ENCODE peak calls at places on chromosomes 4 and X, in eight cellular contexts. U is tibial nerve, V is psoas muscle, A is AG10803, I is GM23338, C is prostate gland, E is pancreas, M is transverse colon. Z is an unnamed sample.

GRCh38 chr4:44563496-44563895 is 87.9 kb downstream of the YIPF7 start:
- DNase-seq in C (no peak), A (no peak), I (no peak), M (no peak), E (no peak), V (no peak), U (no peak), Z (no peak)

GRCh38 chrX:23907106-23907495 is 637 bp downstream of the APOO start:
- DNase-seq in V (no peak), A (no peak), U (no peak), M (no peak), C (no peak), E (no peak), I (peak; percentile 47), Z (no peak)

GRCh38 chrX:68807818-68808217 is 21.0 kb upstream of the EFNB1 start:
- DNase-seq in V (no peak), I (peak; percentile 56), C (no peak), U (peak; percentile 48), M (no peak), A (peak; percentile 12), E (no peak), Z (no peak)

GRCh38 chrX:65925592-65925991 is 114.3 kb downstream of the VSIG4 start:
- DNase-seq in M (no peak), C (no peak), E (no peak), I (no peak), V (no peak), U (no peak), A (no peak), Z (no peak)

GRCh38 chr4:3786196-3786869 is 20.1 kb downstream of the ADRA2C start:
- DNase-seq in V (no peak), U (no peak), I (no peak), C (no peak), M (peak; percentile 49), A (no peak), E (peak; percentile 87), Z (peak; percentile 52)

GRCh38 chr4:37130465-37130864 is 114.1 kb upstream of the NWD2 start:
- DNase-seq in C (no peak), V (no peak), A (no peak), E (no peak), M (no peak), I (no peak), U (no peak), Z (no peak)

GRCh38 chrX:139204903-139205667 is 325.5 kb upstream of the F9 start:
- DNase-seq in E (peak; percentile 72), A (peak; percentile 30), M (peak; percentile 26), I (peak; percentile 69), C (peak; percentile 68), U (no peak), V (peak; percentile 58), Z (no peak)

GRCh38 chr4:111303806-111304205 is 680.9 kb upstream of the PITX2 start:
- DNase-seq in V (no peak), I (no peak), C (no peak), U (no peak), E (no peak), M (no peak), A (no peak), Z (no peak)

GRCh38 chr4:159248383-159249178 is 145.7 kb downstream of the RAPGEF2 start:
- DNase-seq in I (no peak), A (peak; percentile 84), V (no peak), U (no peak), C (no peak), M (no peak), E (no peak), Z (peak; percentile 31)

GRCh38 chr4:88097301-88097700 is 61.1 kb downstream of the ABCG2 start:
- DNase-seq in E (no peak), A (peak; percentile 34), I (no peak), U (no peak), M (no peak), C (no peak), V (no peak), Z (no peak)

GRCh38 chr4:85028910-85029309 is 62.4 kb upstream of the WDFY3 start:
- DNase-seq in A (peak; percentile 17), C (no peak), E (no peak), U (no peak), M (no peak), I (no peak), V (no peak), Z (no peak)

GRCh38 chr4:92047209-92047877 is 256.4 kb upstream of the GRID2 start:
- DNase-seq in E (no peak), V (no peak), M (no peak), U (no peak), I (peak; percentile 45), A (no peak), C (no peak), Z (no peak)

GRCh38 chrX:11103751-11104150 is 7.4 kb upstream of the HCCS start:
- DNase-seq in A (no peak), M (no peak), U (no peak), V (no peak), I (no peak), C (no peak), E (no peak), Z (no peak)

GRCh38 chrX:11100281-11101035 is 10.7 kb upstream of the HCCS start:
- DNase-seq in M (peak; percentile 20), U (peak; percentile 33), A (peak; percentile 73), V (no peak), C (peak; percentile 36), I (peak; percentile 60), E (no peak), Z (peak; percentile 79)

GRCh38 chrX:11108253-11108941 is 2.7 kb upstream of the HCCS start:
- DNase-seq in U (no peak), A (no peak), M (no peak), C (no peak), V (no peak), I (no peak), E (no peak), Z (no peak)

GRCh38 chrX:11103006-11103405 is 8.1 kb upstream of the HCCS start:
- DNase-seq in V (no peak), A (no peak), C (no peak), U (no peak), M (no peak), I (no peak), E (no peak), Z (no peak)

DNA sequence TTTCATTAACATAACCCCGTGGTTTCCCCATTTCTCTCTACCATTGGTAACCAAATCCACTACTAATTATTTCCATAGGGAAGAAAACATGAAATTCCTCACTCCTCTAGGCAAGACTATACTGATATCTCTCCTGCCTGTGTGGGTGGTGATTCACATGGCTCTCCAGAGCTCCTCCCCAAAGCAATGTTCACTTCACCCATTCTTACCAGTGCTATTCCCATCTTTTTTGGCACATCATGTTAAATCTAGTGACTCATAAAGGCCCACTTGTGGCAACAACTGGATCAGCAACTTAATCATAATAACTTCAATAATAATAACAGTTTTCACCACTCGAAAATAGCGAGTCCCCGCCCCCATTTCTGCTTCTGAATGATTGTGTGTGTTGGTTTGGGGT is 6.1 kb upstream of the HCCS start:
- DNase-seq in C (no peak), V (no peak), M (no peak), U (no peak), I (no peak), A (peak; percentile 16), E (no peak), Z (no peak)
- TF ChIP-seq CTCF in C (no peak), V (no peak), M (no peak), U (no peak), I (no peak), A (no peak), E (no peak), Z (no peak)

GRCh38 chr4:75724867-75725724 is 719 bp downstream of the USO1 start:
- DNase-seq in M (peak; percentile 80), V (peak; percentile 80), A (peak; percentile 76), E (peak; percentile 87), I (peak; percentile 80), U (peak; percentile 40), C (peak; percentile 56), Z (no peak)

GRCh38 chr4:75723802-75724065 is 643 bp upstream of the USO1 start:
- DNase-seq in M (no peak), U (no peak), I (no peak), E (no peak), C (no peak), A (no peak), V (no peak), Z (no peak)

GRCh38 chr4:75724066-75724866 is at the start of gene USO1:
- DNase-seq in A (peak; percentile 99), C (peak; percentile 99), M (peak; percentile 100), V (peak; percentile 98), E (peak; percentile 100), U (peak; percentile 97), I (peak; percentile 99), Z (peak; percentile 97)

GRCh38 chr4:75722417-75722816 is 2.0 kb upstream of the USO1 start:
- DNase-seq in C (no peak), I (no peak), M (no peak), E (no peak), U (no peak), A (no peak), V (no peak), Z (no peak)

DNA sequence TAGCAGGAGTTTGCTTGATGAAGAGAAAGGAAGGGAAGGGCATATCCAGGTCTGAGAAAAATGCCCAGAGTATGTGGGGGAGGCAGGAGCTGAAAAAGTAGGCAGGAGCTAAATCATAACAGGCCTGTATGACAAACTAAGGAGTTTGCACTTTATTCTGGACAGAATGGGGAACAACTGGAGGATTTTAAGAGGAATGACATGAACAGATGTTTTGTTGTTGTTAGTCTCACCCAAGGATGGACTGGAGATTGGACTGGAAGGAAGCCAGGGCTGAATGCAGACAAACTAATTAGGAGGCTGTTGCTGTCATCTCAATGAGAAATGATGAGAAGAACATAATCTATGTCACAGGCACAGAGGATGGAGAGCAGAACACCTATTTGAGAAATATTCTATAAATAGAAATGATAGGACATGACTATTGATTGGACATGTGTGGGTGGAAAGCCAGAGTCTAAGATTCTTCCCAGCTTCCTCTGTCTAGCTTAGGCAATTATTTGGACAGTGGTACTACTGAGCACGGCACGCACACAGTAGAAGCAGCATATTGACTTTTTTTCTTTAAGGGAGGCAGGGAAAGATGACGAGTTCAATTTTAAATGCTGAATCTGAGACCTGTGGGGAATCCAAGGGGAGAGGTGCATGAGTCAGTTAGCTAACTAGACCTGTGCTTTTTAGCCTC is 1.1 kb upstream of the USO1 start:
- DNase-seq in C (no peak), I (no peak), U (no peak), E (no peak), M (no peak), A (peak; percentile 73), V (no peak), Z (no peak)
- H3K4me3 ChIP-seq in C (peak overlapping the region; percentile 62), I (peak overlapping the region; percentile 68), U (peak overlapping the region; percentile 89), E (peak overlapping the region; percentile 83), M (peak overlapping the region; percentile 84), A (peak overlapping the region; percentile 100), V (peak overlapping the region; percentile 92), Z (peak overlapping the region; percentile 86)

DNA sequence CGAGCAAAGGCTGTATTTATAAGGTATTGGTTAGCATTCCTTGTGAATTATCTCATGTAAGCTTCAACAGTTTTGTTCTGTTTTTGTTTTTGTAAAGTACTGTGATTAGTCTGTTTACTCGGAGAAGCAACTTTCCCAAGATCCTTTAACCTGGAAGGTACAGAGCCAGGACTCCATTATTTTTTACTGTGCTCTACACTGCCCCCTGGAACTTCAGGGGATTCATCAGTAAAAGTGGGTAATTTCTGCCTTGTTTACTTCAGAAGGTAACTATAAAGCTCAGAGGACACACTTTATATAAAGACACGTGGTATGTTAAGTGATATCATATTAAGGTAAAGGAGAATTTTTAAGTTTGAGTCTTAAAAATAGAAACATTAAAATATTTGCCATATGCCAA is 124.9 kb downstream of the IQCM start:
- DNase-seq in C (no peak), U (no peak), A (no peak), V (no peak), M (no peak), I (peak; percentile 52), E (no peak), Z (no peak)
- TF ChIP-seq CTCF in C (no peak), U (no peak), A (no peak), V (no peak), M (no peak), I (peak; percentile 55), E (no peak), Z (no peak)

GRCh38 chrX:123189318-123189717 is 5.2 kb downstream of the GRIA3 start:
- DNase-seq in A (no peak), C (no peak), I (no peak), E (no peak), U (no peak), V (no peak), M (no peak), Z (no peak)
- H3K4me3 ChIP-seq in A (no peak overlapping the region), C (no peak overlapping the region), I (no peak overlapping the region), E (no peak overlapping the region), U (no peak overlapping the region), V (no peak overlapping the region), M (no peak overlapping the region), Z (no peak overlapping the region)

Z was measured in LNCaP clone FGC.